ENCODE peak calls at places on chromosomes 11 and 22, in nine cellular contexts. P is RWPE2, W is body of pancreas, V is choroid plexus epithelial cell, J is HepG2, U is transverse colon, L is kidney epithelial cell, Z is pancreas, S is astrocyte of the cerebellum. O is an unnamed sample.

GRCh38 chr11:119056397-119056999 is 507 bp downstream of the HYOU1 start:
- DNase-seq in S (no peak), U (peak; percentile 70), V (no peak), Z (peak; percentile 43), J (no peak), P (no peak), L (no peak), W (peak; percentile 57), O (peak; percentile 15)

GRCh38 chr22:41902932-41903421 is 11.9 kb downstream of the SHISA8 start:
- DNase-seq in U (no peak), Z (no peak), P (no peak), S (no peak), L (no peak), V (no peak), J (no peak), W (peak; percentile 53), O (no peak)

GRCh38 chr11:105189586-105189985 is 50.0 kb upstream of the CARD18 start:
- DNase-seq in S (no peak), V (peak; percentile 51), Z (no peak), U (no peak), J (no peak), W (no peak), P (no peak), L (no peak), O (no peak)

GRCh38 chr11:64619811-64620285 is 28.8 kb downstream of the SLC22A12 start:
- DNase-seq in V (peak; percentile 82), S (no peak), L (no peak), W (peak; percentile 80), U (peak; percentile 23), Z (peak; percentile 65), J (peak; percentile 41), P (no peak), O (peak; percentile 78)

GRCh38 chr22:44729391-44730012 is 22.9 kb upstream of the ARHGAP8 start:
- DNase-seq in P (no peak), V (peak; percentile 79), Z (no peak), L (no peak), U (no peak), W (no peak), S (peak; percentile 23), J (no peak), O (no peak)

GRCh38 chr11:125081098-125081798 is 18.1 kb downstream of the SLC37A2 start:
- DNase-seq in L (no peak), J (no peak), S (no peak), W (no peak), Z (no peak), V (no peak), U (no peak), P (no peak), O (no peak)

GRCh38 chr22:49582671-49583070 is 245.0 kb downstream of the BRD1 start:
- DNase-seq in S (no peak), W (no peak), U (peak; percentile 1), Z (no peak), J (no peak), V (no peak), P (no peak), L (no peak), O (no peak)

GRCh38 chr22:30859714-30860095 is 108.9 kb downstream of the MORC2 start:
- DNase-seq in S (no peak), J (no peak), Z (no peak), W (no peak), L (no peak), U (no peak), V (no peak), P (no peak), O (no peak)

GRCh38 chr11:57667065-57667714 is 724 bp upstream of the ZDHHC5 start:
- DNase-seq in V (peak; percentile 100), U (peak; percentile 96), Z (peak; percentile 96), P (peak; percentile 98), W (peak; percentile 98), J (peak; percentile 96), L (peak; percentile 96), S (peak; percentile 98), O (peak; percentile 98)

GRCh38 chr11:26276798-26277424 is 55.0 kb upstream of the ANO3 start:
- DNase-seq in P (no peak), L (peak; percentile 18), V (peak; percentile 82), S (peak; percentile 45), W (peak; percentile 55), Z (peak; percentile 14), U (peak; percentile 42), J (peak; percentile 38), O (peak; percentile 51)

GRCh38 chr22:19723165-19723989 is at the start of gene GP1BB:
- DNase-seq in P (no peak), Z (peak; percentile 33), J (no peak), W (peak; percentile 56), V (peak; percentile 18), L (no peak), S (no peak), U (peak; percentile 37), O (no peak)

GRCh38 chr22:48187272-48187855 is 1424.9 kb downstream of the TBC1D22A start:
- DNase-seq in Z (no peak), U (no peak), J (no peak), P (no peak), W (no peak), V (no peak), L (no peak), S (no peak), O (no peak)

GRCh38 chr11:132941761-132942160 is 590.5 kb downstream of the OPCML start:
- DNase-seq in W (no peak), P (no peak), V (no peak), S (no peak), U (no peak), L (no peak), J (no peak), Z (no peak), O (no peak)

GRCh38 chr11:132943737-132944556 is 588.4 kb downstream of the OPCML start:
- DNase-seq in L (no peak), J (no peak), V (no peak), Z (no peak), U (no peak), P (no peak), S (no peak), W (no peak), O (no peak)

GRCh38 chr11:132943325-132943736 is 589.0 kb downstream of the OPCML start:
- DNase-seq in L (no peak), P (no peak), J (no peak), Z (no peak), V (peak; percentile 7), S (no peak), W (no peak), U (no peak), O (no peak)

GRCh38 chr11:132942611-132943324 is 589.5 kb downstream of the OPCML start:
- DNase-seq in U (no peak), S (no peak), P (no peak), W (no peak), J (no peak), L (no peak), Z (no peak), V (no peak), O (no peak)

GRCh38 chr11:132944557-132944920 is 587.8 kb downstream of the OPCML start:
- DNase-seq in L (no peak), V (no peak), S (no peak), Z (no peak), P (no peak), J (no peak), U (no peak), W (no peak), O (no peak)
- H3K4me3 ChIP-seq in L (no peak overlapping the region), V (no peak overlapping the region), S (peak overlapping the region; percentile 37), Z (no peak overlapping the region), P (no peak overlapping the region), J (no peak overlapping the region), U (no peak overlapping the region), W (no peak overlapping the region), O (no peak overlapping the region)

DNA sequence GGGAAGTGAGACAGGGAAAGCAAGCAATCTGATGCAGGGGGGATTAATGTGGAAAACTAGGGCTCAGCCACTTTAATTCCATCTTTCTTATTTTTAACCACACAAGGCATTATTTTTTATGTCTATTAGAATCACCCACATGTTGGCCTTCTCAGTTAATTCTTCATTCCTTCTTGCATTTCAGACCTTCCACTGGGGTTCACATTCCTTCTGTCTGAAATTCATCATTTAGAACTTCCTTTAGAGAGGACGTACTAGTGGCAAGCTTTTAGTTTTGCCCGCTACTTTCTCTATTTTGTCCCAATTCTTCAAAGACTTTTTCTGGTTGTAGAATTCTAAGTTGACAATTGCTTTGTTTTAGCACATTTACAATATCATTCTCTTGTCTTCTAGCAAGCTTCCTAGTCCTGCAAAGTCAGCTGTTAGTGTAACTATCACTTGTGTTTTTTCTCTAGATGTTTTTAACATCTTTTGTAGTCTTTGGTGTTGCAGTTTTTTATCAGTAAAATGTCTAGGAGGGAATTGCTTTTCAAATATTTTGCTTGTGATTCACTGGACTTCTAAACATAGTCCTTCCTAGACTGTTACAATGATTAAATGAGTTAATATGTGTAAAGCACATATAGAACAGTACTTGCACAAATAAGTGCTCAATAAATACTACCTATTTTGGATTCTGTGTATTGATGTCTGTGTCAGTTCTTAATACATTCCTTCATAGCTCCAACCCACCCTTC is 5.5 kb upstream of the NNMT start:
- DNase-seq in U (no peak), J (no peak), W (no peak), P (no peak), S (no peak), V (peak; percentile 66), L (no peak), Z (no peak), O (no peak)
- H3K4me3 ChIP-seq in U (no peak overlapping the region), J (no peak overlapping the region), W (no peak overlapping the region), P (no peak overlapping the region), S (no peak overlapping the region), V (no peak overlapping the region), L (no peak overlapping the region), Z (no peak overlapping the region), O (no peak overlapping the region)

GRCh38 chr11:16612801-16613400 is 125.5 kb upstream of the C11orf58 start:
- DNase-seq in J (no peak), Z (no peak), L (no peak), U (no peak), W (peak; percentile 11), P (no peak), S (no peak), V (no peak), O (no peak)
- H3K4me3 ChIP-seq in J (no peak overlapping the region), Z (no peak overlapping the region), L (peak overlapping the region; percentile 33), U (no peak overlapping the region), W (no peak overlapping the region), P (peak overlapping the region; percentile 8), S (peak overlapping the region; percentile 45), V (no peak overlapping the region), O (no peak overlapping the region)

DNA sequence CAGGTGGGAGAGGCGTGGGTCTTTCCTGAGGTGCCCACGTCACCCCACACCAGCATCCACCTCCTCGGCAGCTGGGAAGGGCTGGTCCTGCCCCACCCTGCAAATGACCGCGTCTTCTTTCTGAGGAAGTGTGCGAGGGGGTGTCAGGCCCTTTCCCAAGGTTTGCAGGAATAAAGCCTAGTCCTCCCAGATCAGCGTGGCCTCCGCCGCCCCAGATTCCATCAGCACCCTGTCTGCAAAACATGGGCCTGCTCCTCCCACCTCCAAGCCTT is 14.4 kb upstream of the SLC39A13 start:
- DNase-seq in L (no peak), W (no peak), J (no peak), P (no peak), S (no peak), V (no peak), U (no peak), Z (no peak), O (no peak)
- H3K4me3 ChIP-seq in L (no peak overlapping the region), W (no peak overlapping the region), J (no peak overlapping the region), P (no peak overlapping the region), S (no peak overlapping the region), V (no peak overlapping the region), U (no peak overlapping the region), Z (no peak overlapping the region), O (no peak overlapping the region)

O was measured in Jurkat, Clone E6-1.